ENCODE peak calls at places on chromosome 20, in eight cellular contexts. J is NCI-H460; U is stimulated activated CD4-positive, alpha-beta T cell treated with anti-CD3 and anti-CD28 coated beads, Interleukin-4, amount 100 ng/mL, for 24 hours; Q is cardiac septum; X is fibroblast of the aortic adventitia; Z is astrocyte of the hippocampus; G is activated gamma-delta T cell treated with Interleukin-2 at 50 U/mL for 16 hours; Y is NCI-H146. F is an unnamed sample.

GRCh38 chr20:25269833-25270170 is 21.9 kb downstream of the PYGB start:
- DNase-seq in J (no peak), U (no peak), Q (no peak), X (no peak), Z (no peak), G (no peak), Y (no peak), F (no peak)

GRCh38 chr20:35956616-35957015 is 2.3 kb upstream of the SCAND1 start:
- DNase-seq in J (no peak), U (no peak), Q (no peak), X (no peak), Z (no peak), G (no peak), Y (no peak), F (no peak)

GRCh38 chr20:44970243-44970757 is 4.0 kb downstream of the STK4 start:
- DNase-seq in J (no peak), U (no peak), Q (no peak), X (no peak), Z (peak; percentile 15), G (no peak), Y (no peak), F (no peak)

GRCh38 chr20:21507275-21508229 is 6.3 kb downstream of the NKX2-2 start:
- DNase-seq in J (no peak), U (no peak), Q (no peak), X (no peak), Z (no peak), G (no peak), Y (no peak), F (no peak)

GRCh38 chr20:32521780-32522524 is 63.2 kb downstream of the NOL4L start:
- DNase-seq in J (peak; percentile 50), U (peak; percentile 75), Q (no peak), X (peak; percentile 57), Z (peak; percentile 84), G (peak; percentile 60), Y (peak; percentile 77), F (peak; percentile 57)

GRCh38 chr20:60937581-60937980 is 314.5 kb upstream of the CDH4 start:
- DNase-seq in J (no peak), U (no peak), Q (no peak), X (no peak), Z (no peak), G (no peak), Y (no peak), F (no peak)

GRCh38 chr20:16530201-16530681 is 43.0 kb downstream of the KIF16B start:
- DNase-seq in J (peak; percentile 80), U (no peak), Q (no peak), X (peak; percentile 8), Z (peak; percentile 20), G (no peak), Y (no peak), F (no peak)

GRCh38 chr20:57662313-57663240 is 42.4 kb upstream of the ZBP1 start:
- DNase-seq in J (no peak), U (no peak), Q (peak; percentile 63), X (no peak), Z (no peak), G (no peak), Y (no peak), F (no peak)

GRCh38 chr20:46058656-46059281 is 29.8 kb downstream of the SLC12A5 start:
- DNase-seq in J (no peak), U (no peak), Q (no peak), X (no peak), Z (peak; percentile 22), G (no peak), Y (no peak), F (no peak)

GRCh38 chr20:46176744-46177378 is 58.7 kb downstream of the CD40 start:
- DNase-seq in J (no peak), U (no peak), Q (no peak), X (no peak), Z (no peak), G (no peak), Y (no peak), F (no peak)

GRCh38 chr20:58906894-58907293 is 54.4 kb downstream of the GNAS start:
- DNase-seq in J (no peak), U (no peak), Q (no peak), X (peak; percentile 53), Z (peak; percentile 51), G (no peak), Y (no peak), F (no peak)

GRCh38 chr20:25017257-25017803 is 24.8 kb upstream of the APMAP start:
- DNase-seq in J (no peak), U (no peak), Q (peak; percentile 70), X (no peak), Z (no peak), G (no peak), Y (peak; percentile 94), F (no peak)